ENCODE peak calls at places on chromosome X, in four cellular contexts. U is astrocyte of the spinal cord, P is bronchial epithelial cell, A is upper lobe of left lung. H is an unnamed sample.

GRCh38 chrX:44343412-44343942 is at the start of gene EFHC2:
- DNase-seq in A (peak; percentile 47), U (no peak), P (no peak), H (peak; percentile 5)

GRCh38 chrX:129006491-129006890 is 516.8 kb downstream of the SMARCA1 start:
- DNase-seq in U (no peak), P (no peak), A (no peak), H (no peak)

GRCh38 chrX:69046996-69047490 is 118.2 kb downstream of the PJA1 start:
- DNase-seq in U (no peak), A (no peak), P (no peak), H (no peak)

GRCh38 chrX:74449322-74449936 is 28.1 kb downstream of the SLC16A2 start:
- DNase-seq in A (no peak), U (peak; percentile 78), P (peak; percentile 63), H (no peak)

GRCh38 chrX:129577473-129577872 is 37.4 kb downstream of the OCRL start:
- DNase-seq in U (peak; percentile 84), P (peak; percentile 25), A (no peak), H (peak; percentile 83)

GRCh38 chrX:103453655-103454054 is 65.6 kb downstream of the RAB40A start:
- DNase-seq in U (peak; percentile 89), P (peak; percentile 96), A (no peak), H (peak; percentile 98)

GRCh38 chrX:112786076-112786475 is 54.6 kb downstream of the AMOT start:
- DNase-seq in A (no peak), U (no peak), P (no peak), H (no peak)

GRCh38 chrX:19595036-19595435 is 79.7 kb upstream of the MAP3K15 start:
- DNase-seq in P (no peak), U (no peak), A (no peak), H (peak; percentile 62)

GRCh38 chrX:110992611-110993010 is 103.4 kb upstream of the PAK3 start:
- DNase-seq in U (peak; percentile 27), P (peak; percentile 41), A (peak; percentile 24), H (peak; percentile 21)

GRCh38 chrX:20595928-20596550 is 329.3 kb upstream of the RPS6KA3 start:
- DNase-seq in U (no peak), P (peak; percentile 25), A (no peak), H (peak; percentile 81)

GRCh38 chrX:100512471-100512870 is 72.3 kb upstream of the TNMD start:
- DNase-seq in A (no peak), U (peak; percentile 10), P (peak; percentile 18), H (peak; percentile 24)

GRCh38 chrX:46959985-46960700 is 47.9 kb downstream of the JADE3 start:
- DNase-seq in A (no peak), U (no peak), P (no peak), H (no peak)

GRCh38 chrX:46961574-46962279 is 49.5 kb downstream of the JADE3 start:
- DNase-seq in A (no peak), P (no peak), U (no peak), H (no peak)

GRCh38 chrX:46961097-46961496 is 48.9 kb downstream of the JADE3 start:
- DNase-seq in P (no peak), U (no peak), A (no peak), H (no peak)

GRCh38 chrX:46957299-46957698 is 45.1 kb downstream of the JADE3 start:
- DNase-seq in P (no peak), U (no peak), A (no peak), H (peak; percentile 9)

DNA sequence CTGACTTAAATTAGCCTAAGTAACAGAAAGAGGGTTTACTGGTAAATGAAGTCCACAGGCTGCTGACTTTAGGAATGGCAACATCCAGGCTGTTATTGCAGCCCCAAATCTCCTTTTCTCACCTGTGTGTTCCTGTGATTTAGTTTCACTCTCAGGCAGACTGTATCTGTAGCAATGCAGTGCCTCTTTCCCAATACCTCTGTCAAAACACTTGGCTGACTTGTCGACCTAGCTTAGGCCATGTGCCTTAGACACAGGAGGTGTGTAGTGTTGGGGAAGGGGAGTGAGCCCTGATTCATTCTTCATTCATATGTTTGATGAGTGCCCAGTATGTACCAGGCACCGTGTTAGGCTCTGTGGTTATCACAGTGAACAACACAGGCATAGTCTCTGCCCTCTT is 46.9 kb downstream of the JADE3 start:
- DNase-seq in A (peak; percentile 27), P (peak; percentile 16), U (no peak), H (peak; percentile 7)
- TF ChIP-seq CTCF in A (no peak), P (no peak), U (no peak), H (no peak)

DNA sequence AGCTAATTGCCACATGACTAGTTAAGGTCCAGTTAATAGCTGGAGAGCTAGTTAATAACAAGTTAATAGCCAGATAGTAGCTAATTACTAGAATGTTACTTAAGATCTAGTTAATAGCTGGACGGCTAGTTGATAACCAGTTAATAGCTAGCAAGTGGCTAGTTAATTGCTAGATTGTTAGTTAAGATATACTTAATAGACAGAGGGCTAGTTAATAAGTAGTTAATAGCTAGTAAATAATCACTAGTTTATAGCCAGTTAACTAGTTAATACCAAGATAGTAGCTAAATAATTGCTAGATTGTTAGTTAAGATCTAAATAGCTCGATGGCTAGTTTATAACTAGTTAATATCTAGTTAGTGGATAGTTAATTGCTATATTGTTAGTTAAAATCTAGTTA is 632.6 kb upstream of the CT83 start:
- DNase-seq in U (no peak), A (no peak), P (no peak), H (no peak)
- TF ChIP-seq CTCF in U (no peak), A (no peak), P (no peak), H (no peak)

GRCh38 chrX:8815460-8816065 is 14.4 kb upstream of the FAM9A start:
- DNase-seq in A (no peak), P (peak; percentile 35), U (peak; percentile 37), H (peak; percentile 48)
- TF ChIP-seq CTCF in A (peak; percentile 66), P (peak; percentile 54), U (peak; percentile 83), H (peak; percentile 83)

GRCh38 chrX:131762802-131763234 is 218.9 kb downstream of the OR13H1 start:
- DNase-seq in A (peak; percentile 50), U (peak; percentile 82), P (no peak), H (peak; percentile 78)
- TF ChIP-seq CTCF in A (peak; percentile 27), U (peak; percentile 31), P (no peak), H (peak; percentile 47)

DNA sequence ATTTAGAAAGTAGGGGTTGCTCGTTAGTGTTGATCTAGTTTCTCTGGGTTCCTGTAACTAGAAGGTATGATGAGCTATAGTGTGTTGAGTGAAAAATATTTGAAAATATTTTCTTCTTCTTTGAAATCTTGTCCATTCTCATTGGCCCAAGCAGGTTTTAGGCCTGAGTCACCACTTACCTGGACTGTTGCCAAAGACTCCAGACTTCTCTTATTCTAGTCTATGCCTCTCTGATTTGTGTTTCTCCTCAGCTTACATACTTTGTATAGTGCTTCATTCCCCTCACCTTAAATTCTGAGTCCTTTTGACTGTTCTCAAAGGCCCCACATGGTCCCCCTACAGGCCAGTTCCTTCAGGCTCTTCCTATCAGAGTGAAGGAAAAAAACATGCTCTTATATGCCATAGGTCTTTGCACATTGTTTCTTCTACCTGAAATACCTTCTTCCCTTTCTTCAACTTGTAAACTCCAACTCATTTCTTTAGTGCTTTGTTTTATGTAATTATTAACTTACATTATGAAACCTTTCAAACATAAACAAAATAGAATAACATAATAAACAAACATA is 258.2 kb downstream of the PPP1R2C start:
- DNase-seq in A (no peak), U (peak; percentile 67), P (peak; percentile 45), H (peak; percentile 66)
- TF ChIP-seq CTCF in A (no peak), U (peak; percentile 9), P (no peak), H (peak; percentile 19)

GRCh38 chrX:15816453-15816838 is 26.2 kb downstream of the ZRSR2 start:
- DNase-seq in A (no peak), U (no peak), P (no peak), H (no peak)
- TF ChIP-seq CTCF in A (no peak), U (no peak), P (no peak), H (no peak)

GRCh38 chrX:118536687-118537461 is 41.3 kb downstream of the DOCK11 start:
- DNase-seq in P (no peak), U (peak; percentile 37), A (no peak), H (peak; percentile 30)
- TF ChIP-seq CTCF in P (peak; percentile 8), U (peak; percentile 39), A (no peak), H (peak; percentile 41)

GRCh38 chrX:40496728-40497127 is 84.0 kb upstream of the ATP6AP2 start:
- DNase-seq in P (no peak), A (no peak), U (peak; percentile 30), H (peak; percentile 7)
- TF ChIP-seq CTCF in P (no peak), A (no peak), U (peak; percentile 40), H (peak; percentile 7)